ENCODE peak calls at places on chromosomes 11 and 22, in five cellular contexts. One of them, this sample, is unnamed.

GRCh38 chr22:34502821-34503220 is 563.1 kb upstream of the ISX start:
- DNase-seq in WTC11: no peak
- DNase-seq in K562: no peak
- DNase-seq in HepG2: no peak
- DNase-seq in GM12878: no peak
- DNase-seq in this sample: no peak

GRCh38 chr22:35627267-35628041 is 10.3 kb upstream of the MB start:
- DNase-seq in WTC11: peak; percentile 70
- DNase-seq in K562: no peak
- DNase-seq in HepG2: peak; percentile 64
- DNase-seq in GM12878: no peak
- DNase-seq in this sample: peak; percentile 63

GRCh38 chr11:71153005-71153395 is 99.4 kb downstream of the SHANK2 start:
- DNase-seq in WTC11: peak; percentile 29
- DNase-seq in K562: no peak
- DNase-seq in HepG2: peak; percentile 46
- DNase-seq in GM12878: no peak
- DNase-seq in this sample: no peak

GRCh38 chr11:82004537-82005213 is 729.0 kb downstream of the FAM181B start:
- DNase-seq in WTC11: no peak
- DNase-seq in K562: no peak
- DNase-seq in HepG2: no peak
- DNase-seq in GM12878: no peak
- DNase-seq in this sample: no peak

GRCh38 chr11:19244621-19245020 is 3.9 kb upstream of the E2F8 start:
- DNase-seq in WTC11: no peak
- DNase-seq in K562: no peak
- DNase-seq in HepG2: no peak
- DNase-seq in GM12878: no peak
- DNase-seq in this sample: no peak

GRCh38 chr11:11252403-11252802 is 100.6 kb downstream of the CSNK2A3 start:
- DNase-seq in WTC11: no peak
- DNase-seq in K562: no peak
- DNase-seq in HepG2: no peak
- DNase-seq in GM12878: no peak
- DNase-seq in this sample: no peak

GRCh38 chr11:19557720-19558140 is 154.9 kb upstream of the NAV2 start:
- DNase-seq in WTC11: peak; percentile 93
- DNase-seq in K562: peak; percentile 76
- DNase-seq in HepG2: peak; percentile 61
- DNase-seq in GM12878: no peak
- DNase-seq in this sample: peak; percentile 93

GRCh38 chr11:1881442-1882264 is 10.0 kb downstream of the PRR33 start:
- DNase-seq in WTC11: no peak
- DNase-seq in K562: no peak
- DNase-seq in HepG2: no peak
- DNase-seq in GM12878: no peak
- DNase-seq in this sample: no peak

GRCh38 chr11:58567889-58568512 is 7.7 kb downstream of the LPXN start:
- DNase-seq in WTC11: peak; percentile 69
- DNase-seq in K562: peak; percentile 60
- DNase-seq in HepG2: peak; percentile 49
- DNase-seq in GM12878: no peak
- DNase-seq in this sample: peak; percentile 29

GRCh38 chr22:50607366-50608020 is 6.9 kb downstream of the MAPK8IP2 start:
- DNase-seq in WTC11: no peak
- DNase-seq in K562: no peak
- DNase-seq in HepG2: no peak
- DNase-seq in GM12878: no peak
- DNase-seq in this sample: no peak

GRCh38 chr11:17802491-17802890 is 67.9 kb downstream of the KCNC1 start:
- DNase-seq in WTC11: no peak
- DNase-seq in K562: no peak
- DNase-seq in HepG2: no peak
- DNase-seq in GM12878: no peak
- DNase-seq in this sample: no peak

GRCh38 chr11:132058211-132058772 is 687.9 kb downstream of the NTM start:
- DNase-seq in WTC11: no peak
- DNase-seq in K562: no peak
- DNase-seq in HepG2: no peak
- DNase-seq in GM12878: no peak
- DNase-seq in this sample: no peak

GRCh38 chr22:43885786-43886185 is 6.0 kb downstream of the PNPLA5 start:
- DNase-seq in WTC11: no peak
- DNase-seq in K562: no peak
- DNase-seq in HepG2: no peak
- DNase-seq in GM12878: no peak
- DNase-seq in this sample: no peak

GRCh38 chr22:28714043-28714442 is 27.6 kb downstream of the CHEK2 start:
- DNase-seq in WTC11: no peak
- DNase-seq in K562: no peak
- DNase-seq in HepG2: no peak
- DNase-seq in GM12878: no peak
- DNase-seq in this sample: no peak

GRCh38 chr11:128725630-128726461 is 32.0 kb downstream of the FLI1 start:
- DNase-seq in WTC11: no peak
- DNase-seq in K562: no peak
- DNase-seq in HepG2: no peak
- DNase-seq in GM12878: peak; percentile 89
- DNase-seq in this sample: no peak

GRCh38 chr11:128323381-128323780 is 264.0 kb downstream of the ETS1 start:
- DNase-seq in WTC11: no peak
- DNase-seq in K562: no peak
- DNase-seq in HepG2: no peak
- DNase-seq in GM12878: no peak
- DNase-seq in this sample: no peak

GRCh38 chr22:42879371-42880021 is 22.4 kb upstream of the ARFGAP3 start:
- DNase-seq in WTC11: no peak
- DNase-seq in K562: no peak
- DNase-seq in HepG2: no peak
- DNase-seq in GM12878: no peak
- DNase-seq in this sample: no peak

GRCh38 chr11:60781286-60782044 is 3.7 kb upstream of the MS4A10 start:
- DNase-seq in WTC11: no peak
- DNase-seq in K562: no peak
- DNase-seq in HepG2: no peak
- DNase-seq in GM12878: no peak
- DNase-seq in this sample: no peak

GRCh38 chr22:48070760-48071159 is 1308.3 kb downstream of the TBC1D22A start:
- DNase-seq in WTC11: peak; percentile 26
- DNase-seq in K562: peak; percentile 11
- DNase-seq in HepG2: no peak
- DNase-seq in GM12878: no peak
- DNase-seq in this sample: no peak

GRCh38 chr22:27983361-27983791 is 64.3 kb upstream of the PITPNB start:
- DNase-seq in WTC11: no peak
- DNase-seq in K562: no peak
- DNase-seq in HepG2: no peak
- DNase-seq in GM12878: no peak
- DNase-seq in this sample: peak; percentile 24

GRCh38 chr11:128886401-128887119 is 4.6 kb upstream of the KCNJ5 start:
- DNase-seq in WTC11: no peak
- DNase-seq in K562: no peak
- DNase-seq in HepG2: no peak
- DNase-seq in GM12878: no peak
- DNase-seq in this sample: no peak

GRCh38 chr22:24054356-24054755 is 43.3 kb downstream of the CABIN1 start:
- DNase-seq in WTC11: no peak
- DNase-seq in K562: no peak
- DNase-seq in HepG2: no peak
- DNase-seq in GM12878: no peak
- DNase-seq in this sample: no peak

GRCh38 chr22:37187891-37188761 is at the start of gene C1QTNF6:
- DNase-seq in WTC11: peak; percentile 41
- DNase-seq in K562: no peak
- DNase-seq in HepG2: no peak
- DNase-seq in GM12878: no peak
- DNase-seq in this sample: no peak

GRCh38 chr11:103832762-103833161 is 203.7 kb upstream of the DDI1 start:
- DNase-seq in WTC11: no peak
- DNase-seq in K562: no peak
- DNase-seq in HepG2: no peak
- DNase-seq in GM12878: no peak
- DNase-seq in this sample: no peak

GRCh38 chr22:35914665-35915476 is 113.8 kb downstream of the RBFOX2 start:
- DNase-seq in WTC11: peak; percentile 49
- DNase-seq in K562: peak; percentile 50
- DNase-seq in HepG2: peak; percentile 91
- DNase-seq in GM12878: no peak
- DNase-seq in this sample: peak; percentile 50

GRCh38 chr11:131815631-131816030 is 445.2 kb downstream of the NTM start:
- DNase-seq in WTC11: peak; percentile 31
- DNase-seq in K562: no peak
- DNase-seq in HepG2: no peak
- DNase-seq in GM12878: no peak
- DNase-seq in this sample: no peak

GRCh38 chr11:118398797-118399564 is 2.4 kb upstream of the ATP5MG start:
- DNase-seq in WTC11: no peak
- DNase-seq in K562: no peak
- DNase-seq in HepG2: no peak
- DNase-seq in GM12878: no peak
- DNase-seq in this sample: no peak

DNA sequence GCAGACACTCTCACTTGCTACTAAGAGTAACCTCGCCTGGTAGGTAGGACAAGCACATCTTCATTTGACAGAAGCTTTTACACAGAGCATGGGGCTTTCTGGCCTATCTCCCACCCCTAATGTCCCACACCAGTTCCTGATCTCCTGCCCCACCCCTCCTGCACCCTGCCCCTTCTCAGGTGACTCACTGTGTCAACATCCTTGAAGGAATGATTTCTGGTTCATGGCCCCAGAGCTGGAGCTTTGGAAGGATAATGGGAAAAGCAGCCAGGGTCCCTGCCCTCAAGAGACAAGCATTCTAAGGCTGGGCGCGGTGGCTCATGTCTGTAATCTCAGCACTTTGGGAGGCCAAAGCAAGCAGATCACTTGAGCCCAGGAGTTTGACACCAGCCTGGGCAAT is 47.2 kb downstream of the LRFN4 start:
- DNase-seq in WTC11: no peak
- DNase-seq in K562: peak; percentile 43
- DNase-seq in HepG2: no peak
- DNase-seq in GM12878: no peak
- DNase-seq in this sample: no peak
- TF ChIP-seq ATF2 in WTC11: no peak
- TF ChIP-seq ATF2 in K562: no peak
- TF ChIP-seq ATF2 in HepG2: no peak
- TF ChIP-seq ATF2 in GM12878: no peak
- TF ChIP-seq ATF2 in this sample: no peak

GRCh38 chr22:45508814-45509213 is 6.1 kb downstream of the FBLN1 start:
- DNase-seq in WTC11: no peak
- DNase-seq in K562: no peak
- DNase-seq in HepG2: no peak
- DNase-seq in GM12878: no peak
- DNase-seq in this sample: no peak

GRCh38 chr22:45512363-45512762 is 9.7 kb downstream of the FBLN1 start:
- DNase-seq in WTC11: no peak
- DNase-seq in K562: no peak
- DNase-seq in HepG2: no peak
- DNase-seq in GM12878: no peak
- DNase-seq in this sample: no peak

GRCh38 chr22:45510376-45511232 is 7.9 kb downstream of the FBLN1 start:
- DNase-seq in WTC11: no peak
- DNase-seq in K562: no peak
- DNase-seq in HepG2: no peak
- DNase-seq in GM12878: no peak
- DNase-seq in this sample: no peak

GRCh38 chr22:45515678-45516077 is 13.0 kb downstream of the FBLN1 start:
- DNase-seq in WTC11: no peak
- DNase-seq in K562: no peak
- DNase-seq in HepG2: no peak
- DNase-seq in GM12878: no peak
- DNase-seq in this sample: no peak

DNA sequence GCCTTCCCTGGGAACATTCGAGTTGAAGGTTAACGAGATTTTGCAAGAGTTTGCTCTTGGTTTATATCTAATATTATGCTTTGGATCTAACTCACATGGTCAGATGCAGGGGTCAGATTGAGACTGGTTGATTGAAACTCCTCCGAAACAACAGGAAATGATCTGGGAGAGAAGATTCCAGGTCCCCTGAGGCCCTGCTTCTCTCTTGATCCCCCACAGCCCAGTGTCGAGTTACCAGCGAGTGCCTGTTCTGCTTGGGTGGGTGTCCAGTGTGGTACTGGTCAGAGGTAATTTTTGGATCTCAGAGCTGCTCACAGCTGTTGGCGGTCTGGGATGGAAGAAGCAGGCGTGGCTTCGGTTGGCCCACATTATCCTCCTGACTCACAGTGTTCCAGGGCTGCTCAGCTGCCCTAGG is 9.2 kb downstream of the FBLN1 start:
- DNase-seq in WTC11: no peak
- DNase-seq in K562: no peak
- DNase-seq in HepG2: no peak
- DNase-seq in GM12878: no peak
- DNase-seq in this sample: no peak
- TF ChIP-seq ATF2 in WTC11: no peak
- TF ChIP-seq ATF2 in K562: no peak
- TF ChIP-seq ATF2 in HepG2: no peak
- TF ChIP-seq ATF2 in GM12878: no peak
- TF ChIP-seq ATF2 in this sample: no peak

GRCh38 chr11:36469063-36469462 is 41.0 kb downstream of the TRAF6 start:
- DNase-seq in WTC11: peak; percentile 92
- DNase-seq in K562: peak; percentile 20
- DNase-seq in HepG2: no peak
- DNase-seq in GM12878: no peak
- DNase-seq in this sample: peak; percentile 29
- TF ChIP-seq ATF2 in WTC11: no peak
- TF ChIP-seq ATF2 in K562: no peak
- TF ChIP-seq ATF2 in HepG2: no peak
- TF ChIP-seq ATF2 in GM12878: no peak
- TF ChIP-seq ATF2 in this sample: no peak

GRCh38 chr11:46160100-46160499 is 38.8 kb upstream of the PHF21A start:
- DNase-seq in WTC11: no peak
- DNase-seq in K562: no peak
- DNase-seq in HepG2: no peak
- DNase-seq in GM12878: no peak
- DNase-seq in this sample: no peak

GRCh38 chr11:46161201-46161600 is 39.9 kb upstream of the PHF21A start:
- DNase-seq in WTC11: no peak
- DNase-seq in K562: no peak
- DNase-seq in HepG2: no peak
- DNase-seq in GM12878: no peak
- DNase-seq in this sample: no peak

GRCh38 chr11:46162700-46163099 is 41.4 kb upstream of the PHF21A start:
- DNase-seq in WTC11: no peak
- DNase-seq in K562: no peak
- DNase-seq in HepG2: no peak
- DNase-seq in GM12878: peak; percentile 4
- DNase-seq in this sample: no peak

DNA sequence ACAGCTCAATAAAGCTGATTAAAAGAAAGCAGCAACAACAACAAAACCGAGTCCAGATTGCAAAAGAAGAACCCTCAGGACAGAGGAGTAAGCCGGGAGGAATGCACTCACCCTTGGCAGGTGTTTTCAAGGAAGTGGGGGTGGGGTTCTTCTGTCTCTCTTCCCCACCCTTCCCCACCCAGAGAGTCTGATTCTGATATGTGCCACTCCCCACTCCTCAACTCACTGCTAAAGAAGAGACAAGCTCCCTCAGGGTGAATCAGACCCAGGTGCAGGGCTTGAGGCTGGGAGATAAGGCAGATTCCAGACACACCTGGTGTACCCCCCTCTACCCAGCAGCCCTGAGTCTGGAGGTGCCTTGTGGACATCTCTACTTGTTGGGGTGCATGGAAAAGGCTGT is 38.4 kb upstream of the PHF21A start:
- DNase-seq in WTC11: no peak
- DNase-seq in K562: no peak
- DNase-seq in HepG2: no peak
- DNase-seq in GM12878: no peak
- DNase-seq in this sample: no peak
- TF ChIP-seq ATF2 in WTC11: no peak
- TF ChIP-seq ATF2 in K562: no peak
- TF ChIP-seq ATF2 in HepG2: no peak
- TF ChIP-seq ATF2 in GM12878: no peak
- TF ChIP-seq ATF2 in this sample: no peak

This sample was measured in H1.